ENCODE peak calls at places on chromosomes 3 and 15, in eight cellular contexts. M is non-pigmented ciliary epithelial cell; I is HL-60; S is HepG2; Q is amniotic stem cell; B is Karpas-422; Z is MM.1S; P is CD4-positive, CD25-positive, alpha-beta regulatory T cell. X is an unnamed sample.
A peak's percentile ranks its signal among the peaks of the same experiment; 100 is the strongest.

GRCh38 chr3:123026551-123027291 is 842 bp downstream of the SEMA5B start:
- DNase-seq in M (no peak), I (no peak), S (no peak), Q (no peak), B (no peak), Z (no peak), P (no peak), X (no peak)

GRCh38 chr15:48060396-48060795 is 60.4 kb upstream of the SLC24A5 start:
- DNase-seq in M (no peak), I (no peak), S (no peak), Q (no peak), B (no peak), Z (no peak), P (no peak), X (no peak)

GRCh38 chr3:183400352-183400751 is 28.1 kb downstream of the MCF2L2 start:
- DNase-seq in M (no peak), I (no peak), S (no peak), Q (no peak), B (no peak), Z (no peak), P (no peak), X (no peak)

GRCh38 chr15:29396176-29396811 is 126.7 kb upstream of the NSMCE3 start:
- DNase-seq in M (no peak), I (no peak), S (no peak), Q (no peak), B (no peak), Z (no peak), P (no peak), X (no peak)

GRCh38 chr3:7977245-7978103 is 524.1 kb upstream of the LMCD1 start:
- DNase-seq in M (peak; percentile 3), I (no peak), S (no peak), Q (no peak), B (peak; percentile 63), Z (no peak), P (no peak), X (no peak)

GRCh38 chr3:186458306-186459107 is 85.7 kb downstream of the CRYGS start:
- DNase-seq in M (no peak), I (no peak), S (no peak), Q (no peak), B (no peak), Z (peak; percentile 21), P (no peak), X (no peak)

GRCh38 chr3:194139085-194139976 is 3.4 kb downstream of the HES1 start:
- DNase-seq in M (no peak), I (no peak), S (peak; percentile 52), Q (peak; percentile 14), B (peak; percentile 66), Z (peak; percentile 60), P (no peak), X (peak; percentile 79)

GRCh38 chr3:105042586-105042985 is 324.1 kb upstream of the ALCAM start:
- DNase-seq in M (no peak), I (no peak), S (no peak), Q (no peak), B (no peak), Z (no peak), P (no peak), X (no peak)

GRCh38 chr3:183857863-183858262 is 26.8 kb downstream of the PARL start:
- DNase-seq in M (no peak), I (no peak), S (no peak), Q (no peak), B (no peak), Z (no peak), P (no peak), X (no peak)

GRCh38 chr15:48433226-48433886 is 102.1 kb downstream of the DUT start:
- DNase-seq in M (no peak), I (no peak), S (no peak), Q (peak; percentile 58), B (no peak), Z (no peak), P (peak; percentile 4), X (no peak)

GRCh38 chr3:99532246-99532645 is 106.1 kb upstream of the COL8A1 start:
- DNase-seq in M (no peak), I (peak; percentile 16), S (peak; percentile 29), Q (peak; percentile 27), B (peak; percentile 71), Z (no peak), P (peak; percentile 8), X (peak; percentile 43)

GRCh38 chr3:123385072-123385471 is 63.8 kb downstream of the ADCY5 start:
- DNase-seq in M (no peak), I (no peak), S (no peak), Q (no peak), B (no peak), Z (no peak), P (no peak), X (no peak)

GRCh38 chr15:48354694-48355303 is 23.6 kb downstream of the DUT start:
- DNase-seq in M (no peak), I (no peak), S (peak; percentile 12), Q (no peak), B (no peak), Z (no peak), P (no peak), X (no peak)

GRCh38 chr15:62560943-62561571 is 396.0 kb upstream of the C2CD4B start:
- DNase-seq in M (no peak), I (no peak), S (no peak), Q (no peak), B (no peak), Z (no peak), P (no peak), X (no peak)

GRCh38 chr3:189708375-189708774 is 77.2 kb downstream of the TP63 start:
- DNase-seq in M (no peak), I (no peak), S (no peak), Q (no peak), B (no peak), Z (peak; percentile 32), P (no peak), X (no peak)

GRCh38 chr15:63322541-63322940 is 45.1 kb downstream of the APH1B start:
- DNase-seq in M (no peak), I (no peak), S (no peak), Q (no peak), B (peak; percentile 39), Z (no peak), P (no peak), X (no peak)

GRCh38 chr3:78645628-78646310 is 1122.0 kb downstream of the ROBO1 start:
- DNase-seq in M (peak; percentile 74), I (peak; percentile 22), S (peak; percentile 78), Q (peak; percentile 61), B (peak; percentile 88), Z (peak; percentile 79), P (peak; percentile 50), X (peak; percentile 40)

GRCh38 chr3:160671231-160671630 is 5.7 kb upstream of the ARL14 start:
- DNase-seq in M (no peak), I (no peak), S (no peak), Q (no peak), B (no peak), Z (peak; percentile 88), P (no peak), X (no peak)

GRCh38 chr3:194250104-194251002 is 100.8 kb downstream of the CPN2 start:
- DNase-seq in M (no peak), I (no peak), S (no peak), Q (no peak), B (no peak), Z (no peak), P (no peak), X (no peak)

GRCh38 chr3:138113309-138113708 is 2.1 kb downstream of the DZIP1L start:
- DNase-seq in M (no peak), I (no peak), S (no peak), Q (no peak), B (no peak), Z (no peak), P (no peak), X (no peak)

GRCh38 chr15:77029166-77030041 is 34.5 kb downstream of the PSTPIP1 start:
- DNase-seq in M (no peak), I (no peak), S (no peak), Q (no peak), B (no peak), Z (no peak), P (no peak), X (no peak)

GRCh38 chr3:190494907-190495306 is 19.0 kb upstream of the IL1RAP start:
- DNase-seq in M (no peak), I (no peak), S (no peak), Q (no peak), B (no peak), Z (no peak), P (no peak), X (no peak)

GRCh38 chr3:78497692-78498091 is 1270.1 kb downstream of the ROBO1 start:
- DNase-seq in M (no peak), I (no peak), S (no peak), Q (no peak), B (no peak), Z (no peak), P (no peak), X (no peak)

GRCh38 chr3:88031543-88032148 is 27.2 kb downstream of the CGGBP1 start:
- DNase-seq in M (no peak), I (no peak), S (no peak), Q (no peak), B (peak; percentile 58), Z (peak; percentile 80), P (peak; percentile 80), X (peak; percentile 5)

GRCh38 chr3:78799681-78800080 is 968.1 kb downstream of the ROBO1 start:
- DNase-seq in M (no peak), I (no peak), S (no peak), Q (no peak), B (no peak), Z (no peak), P (no peak), X (no peak)

GRCh38 chr15:72735111-72735510 is 48.4 kb downstream of the ADPGK start:
- DNase-seq in M (no peak), I (no peak), S (no peak), Q (no peak), B (no peak), Z (no peak), P (no peak), X (no peak)

GRCh38 chr15:55707523-55707922 is 35.4 kb downstream of the PRTG start:
- DNase-seq in M (no peak), I (no peak), S (no peak), Q (no peak), B (no peak), Z (no peak), P (no peak), X (no peak)

GRCh38 chr15:48473667-48474066 is 142.4 kb downstream of the DUT start:
- DNase-seq in M (no peak), I (no peak), S (no peak), Q (no peak), B (no peak), Z (no peak), P (no peak), X (no peak)

GRCh38 chr15:95018888-95019545 is 787.7 kb downstream of the MCTP2 start:
- DNase-seq in M (peak; percentile 78), I (no peak), S (no peak), Q (no peak), B (no peak), Z (peak; percentile 52), P (no peak), X (peak; percentile 31)

GRCh38 chr3:16477054-16477453 is 36.4 kb downstream of the RFTN1 start:
- DNase-seq in M (no peak), I (no peak), S (no peak), Q (no peak), B (no peak), Z (no peak), P (no peak), X (peak; percentile 34)

GRCh38 chr3:182118081-182118480 is 406.4 kb downstream of the SOX2 start:
- DNase-seq in M (peak; percentile 67), I (no peak), S (no peak), Q (no peak), B (no peak), Z (no peak), P (no peak), X (peak; percentile 57)

GRCh38 chr15:83430436-83430835 is 16.7 kb upstream of the SH3GL3 start:
- DNase-seq in M (no peak), I (no peak), S (no peak), Q (no peak), B (peak; percentile 34), Z (no peak), P (no peak), X (no peak)

GRCh38 chr3:173253471-173253870 is 112.4 kb upstream of the SPATA16 start:
- DNase-seq in M (no peak), I (no peak), S (no peak), Q (no peak), B (no peak), Z (no peak), P (no peak), X (no peak)

GRCh38 chr15:67501177-67501835 is 19.6 kb upstream of the C15orf61 start:
- DNase-seq in M (no peak), I (no peak), S (peak; percentile 24), Q (no peak), B (peak; percentile 69), Z (no peak), P (peak; percentile 31), X (no peak)

X was measured in skeletal muscle cell.